ENCODE peak calls at places on chromosomes 13 and 19, in four cellular contexts. J, B, C and W are unnamed samples.

GRCh38 chr13:57716295-57716694 is 84.8 kb downstream of the PCDH17 start:
- DNase-seq in B (no peak), C (no peak), J (no peak), W (no peak)

GRCh38 chr19:3716147-3716668 is 8.0 kb downstream of the TJP3 start:
- DNase-seq in J (no peak), C (no peak), B (no peak), W (no peak)

GRCh38 chr19:19643158-19644053 is at the start of gene GMIP:
- DNase-seq in J (peak; percentile 63), B (peak; percentile 84), C (peak; percentile 98), W (peak; percentile 64)

GRCh38 chr13:75165543-75166230 is 316.3 kb downstream of the TBC1D4 start:
- DNase-seq in C (no peak), J (no peak), B (no peak), W (no peak)

GRCh38 chr19:18928018-18928805 is 8.7 kb downstream of the DDX49 start:
- DNase-seq in C (no peak), B (no peak), J (no peak), W (no peak)

GRCh38 chr13:44292545-44292944 is 81.1 kb upstream of the SERP2 start:
- DNase-seq in B (no peak), J (no peak), C (no peak), W (no peak)

GRCh38 chr13:43229506-43229905 is 206.1 kb downstream of the DNAJC15 start:
- DNase-seq in J (no peak), B (no peak), C (no peak), W (no peak)

GRCh38 chr13:34587586-34587985 is 354.5 kb upstream of the NBEA start:
- DNase-seq in J (no peak), C (no peak), B (no peak), W (no peak)

GRCh38 chr13:76971215-76971614 is 20.7 kb upstream of the CLN5 start:
- DNase-seq in B (no peak), J (no peak), C (no peak), W (no peak)

GRCh38 chr13:79581870-79582315 is 100.9 kb downstream of the NDFIP2 start:
- DNase-seq in B (no peak), J (no peak), C (no peak), W (no peak)

GRCh38 chr13:113860579-113861432 is 3.1 kb downstream of the GAS6 start:
- DNase-seq in B (no peak), C (peak; percentile 56), J (no peak), W (peak; percentile 45)

GRCh38 chr19:572891-573825 is 762 bp downstream of the BSG start:
- DNase-seq in J (no peak), C (no peak), B (peak; percentile 82), W (peak; percentile 36)

GRCh38 chr13:77565635-77566034 is 30.1 kb downstream of the SCEL start:
- DNase-seq in C (no peak), B (no peak), J (no peak), W (no peak)

GRCh38 chr19:28905996-28906395 is 307.0 kb downstream of the UQCRFS1 start:
- DNase-seq in B (no peak), J (no peak), C (no peak), W (no peak)

GRCh38 chr13:100675660-100676129 is 1.1 kb upstream of the TMTC4 start:
- DNase-seq in C (no peak), B (no peak), J (no peak), W (no peak)

GRCh38 chr13:20366056-20366455 is 133.9 kb upstream of the GJB6 start:
- DNase-seq in B (no peak), C (no peak), J (no peak), W (no peak)

GRCh38 chr19:58562126-58563033 is 4.0 kb upstream of the UBE2M start:
- DNase-seq in C (peak; percentile 90), B (peak; percentile 80), J (no peak), W (no peak)

GRCh38 chr19:33177417-33177976 is 16.6 kb upstream of the LRP3 start:
- DNase-seq in C (no peak), J (no peak), B (peak; percentile 89), W (no peak)

GRCh38 chr19:49684251-49684982 is 5.0 kb upstream of the ADM5 start:
- DNase-seq in J (no peak), C (peak; percentile 83), B (no peak), W (no peak)

GRCh38 chr13:72514141-72514540 is 213.3 kb downstream of the MZT1 start:
- DNase-seq in J (no peak), B (no peak), C (no peak), W (no peak)

GRCh38 chr19:34316741-34317241 is 48.2 kb upstream of the GPI start:
- DNase-seq in B (peak; percentile 28), J (no peak), C (no peak), W (no peak)

GRCh38 chr19:45153339-45154063 is 7.3 kb downstream of the NKPD1 start:
- DNase-seq in B (no peak), J (no peak), C (peak; percentile 90), W (no peak)

GRCh38 chr13:38398810-38399493 is 49.3 kb downstream of the UFM1 start:
- DNase-seq in B (no peak), C (no peak), J (no peak), W (no peak)

GRCh38 chr13:33109801-33110200 is 93.6 kb downstream of the KL start:
- DNase-seq in C (no peak), B (no peak), J (no peak), W (no peak)
- TF ChIP-seq CTCF in C (no peak), B (no peak), J (no peak), W (no peak)

DNA sequence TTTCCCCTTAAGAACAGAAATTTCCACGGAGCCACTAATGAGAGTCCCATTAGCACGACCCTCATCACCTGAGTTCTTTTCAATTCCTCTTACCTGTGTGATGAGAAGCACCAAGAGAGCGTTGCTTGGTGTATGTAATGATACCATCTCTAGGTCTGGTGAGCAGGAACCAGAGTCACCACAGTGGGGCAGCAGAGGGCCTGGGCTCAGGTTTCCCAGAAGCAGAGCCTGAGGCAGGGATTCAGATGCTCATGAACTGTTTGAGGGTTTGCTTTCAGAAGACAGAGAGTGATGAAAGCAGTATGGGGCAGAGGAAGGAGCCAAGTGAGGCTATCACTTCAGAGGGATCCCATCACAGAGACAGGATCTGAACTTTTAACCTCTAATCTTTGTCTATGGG is 3.1 kb upstream of the PTPRH start:
- DNase-seq in J (no peak), C (no peak), B (no peak), W (no peak)
- TF ChIP-seq CTCF in J (no peak), C (no peak), B (no peak), W (no peak)

GRCh38 chr19:5534787-5535586 is 32.8 kb downstream of the TINCR start:
- DNase-seq in C (no peak), J (no peak), B (no peak), W (no peak)
- TF ChIP-seq CTCF in C (no peak), J (no peak), B (no peak), W (no peak)

GRCh38 chr13:27313742-27314141 is 43.1 kb downstream of the RASL11A start:
- DNase-seq in B (no peak), C (no peak), J (no peak), W (no peak)
- TF ChIP-seq CTCF in B (no peak), C (no peak), J (no peak), W (no peak)

GRCh38 chr19:39032164-39032918 is at the start of gene FBXO27:
- DNase-seq in B (no peak), C (peak; percentile 85), J (no peak), W (no peak)

GRCh38 chr19:39037194-39037593 is 4.8 kb upstream of the FBXO27 start:
- DNase-seq in C (no peak), B (no peak), J (no peak), W (no peak)

GRCh38 chr19:39038098-39038497 is 5.7 kb upstream of the FBXO27 start:
- DNase-seq in J (no peak), C (no peak), B (no peak), W (peak; percentile 32)
- TF ChIP-seq CTCF in J (no peak), C (no peak), B (no peak), W (no peak)

GRCh38 chr19:13428352-13428751 is 77.9 kb downstream of the CACNA1A start:
- DNase-seq in C (no peak), J (no peak), B (no peak), W (no peak)

GRCh38 chr19:13430790-13431582 is 75.3 kb downstream of the CACNA1A start:
- DNase-seq in C (no peak), B (no peak), J (no peak), W (no peak)

GRCh38 chr19:13429563-13429962 is 76.7 kb downstream of the CACNA1A start:
- DNase-seq in J (no peak), B (no peak), C (no peak), W (no peak)

GRCh38 chr19:13425151-13425550 is 81.1 kb downstream of the CACNA1A start:
- DNase-seq in B (no peak), J (no peak), C (no peak), W (no peak)

GRCh38 chr19:13427273-13428051 is 78.8 kb downstream of the CACNA1A start:
- DNase-seq in C (no peak), J (no peak), B (no peak), W (no peak)
- TF ChIP-seq CTCF in C (no peak), J (no peak), B (no peak), W (no peak)

DNA sequence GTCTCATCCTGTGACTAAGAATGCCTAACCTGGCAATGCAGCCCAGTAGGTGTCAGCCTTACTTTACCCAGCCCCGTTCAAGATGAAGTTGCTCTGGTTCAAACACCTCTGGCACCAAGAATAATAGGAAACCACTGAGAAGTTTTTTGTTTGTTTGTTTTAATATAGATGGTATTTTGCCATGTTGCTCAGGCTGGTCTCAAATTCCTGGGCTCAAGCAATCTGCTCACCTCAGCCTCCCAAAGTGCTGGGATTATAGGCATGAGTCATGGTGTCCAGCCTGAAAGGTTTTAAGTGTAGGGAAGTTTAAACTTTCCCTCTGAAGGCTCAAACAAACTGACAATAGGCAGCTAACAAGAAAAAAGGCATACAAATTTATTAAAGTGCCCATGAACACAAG is 51.2 kb upstream of the ABCC4 start:
- DNase-seq in J (no peak), C (no peak), B (no peak), W (no peak)
- TF ChIP-seq CTCF in J (no peak), C (no peak), B (no peak), W (no peak)

DNA sequence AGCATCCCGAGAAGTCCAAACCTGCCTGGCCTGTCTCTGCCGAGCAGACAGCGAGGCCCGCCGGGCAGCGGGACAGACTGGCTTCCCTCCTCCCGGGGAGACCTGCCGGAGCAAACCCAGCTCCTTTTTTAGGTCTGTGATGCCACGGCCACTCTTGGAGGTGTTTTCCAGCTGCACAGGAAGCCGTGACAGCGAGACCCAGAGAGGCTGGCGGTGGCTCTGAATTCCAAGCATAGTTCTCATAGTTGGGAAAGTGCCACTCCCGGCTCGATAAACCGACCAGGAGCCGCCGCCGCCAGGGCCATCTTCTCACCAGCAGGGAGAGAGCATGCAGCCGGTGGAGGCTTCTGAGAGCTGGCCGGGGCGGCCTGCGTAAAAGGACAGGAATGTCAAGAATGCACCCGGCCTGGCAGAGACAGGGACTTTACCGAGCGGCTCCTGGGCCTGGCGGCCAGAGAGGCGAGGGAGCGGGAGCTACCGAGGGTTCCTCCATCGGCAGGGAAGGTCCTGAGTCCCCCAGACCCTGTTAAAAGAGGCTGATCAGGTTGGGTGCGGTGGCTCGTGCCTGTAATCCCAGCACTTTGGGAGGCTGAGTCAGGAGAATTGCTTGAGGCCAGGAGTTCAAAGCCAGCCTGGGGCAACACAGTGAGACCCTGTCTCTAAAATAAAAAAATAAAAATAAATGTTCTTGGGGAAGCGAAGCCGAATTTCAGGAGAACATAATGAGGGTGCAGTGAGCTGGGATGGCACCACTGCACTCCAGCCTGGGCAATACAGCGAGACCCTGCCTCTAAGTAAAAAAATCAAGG is 64.9 kb downstream of the GADD45B start:
- DNase-seq in J (no peak), B (peak; percentile 98), C (peak; percentile 92), W (peak; percentile 97)
- TF ChIP-seq CTCF in J (no peak), B (no peak), C (peak; percentile 19), W (peak; percentile 80)